ENCODE peak calls at places on chromosomes 3 and 15, in eight cellular contexts. H is lower lobe of right lung, F is fibroblast of mammary gland, Q is IMR-90, B is fibroblast of lung, Z is activated B cell treated with CpG ODN at 0.5 μM for 24 hours, D is Peyer's patch, S is BJ. L is an unnamed sample.

GRCh38 chr3:149273096-149273751 is 51.6 kb upstream of the CP start:
- DNase-seq in H (no peak), F (peak; percentile 92), Q (peak; percentile 91), B (peak; percentile 92), Z (no peak), D (no peak), S (peak; percentile 19), L (peak; percentile 44)

GRCh38 chr15:52256930-52257733 is 38.5 kb downstream of the MYO5C start:
- DNase-seq in H (no peak), F (peak; percentile 33), Q (no peak), B (peak; percentile 15), Z (no peak), D (no peak), S (no peak), L (no peak)

GRCh38 chr3:23806322-23807160 is 786 bp downstream of the UBE2E1 start:
- DNase-seq in H (peak; percentile 51), F (no peak), Q (no peak), B (peak; percentile 31), Z (peak; percentile 28), D (peak; percentile 46), S (no peak), L (peak; percentile 57)

GRCh38 chr15:38878026-38878425 is 313.4 kb upstream of the RASGRP1 start:
- DNase-seq in H (no peak), F (peak; percentile 51), Q (peak; percentile 43), B (no peak), Z (no peak), D (no peak), S (no peak), L (no peak)

GRCh38 chr3:134087046-134087974 is 57.6 kb upstream of the SLCO2A1 start:
- DNase-seq in H (no peak), F (no peak), Q (peak; percentile 55), B (peak; percentile 23), Z (no peak), D (no peak), S (no peak), L (no peak)

GRCh38 chr3:87047857-87048256 is 56.9 kb upstream of the VGLL3 start:
- DNase-seq in H (no peak), F (no peak), Q (no peak), B (no peak), Z (no peak), D (no peak), S (no peak), L (no peak)

GRCh38 chr3:64150527-64151238 is 74.6 kb downstream of the PRICKLE2 start:
- DNase-seq in H (peak; percentile 86), F (peak; percentile 67), Q (peak; percentile 99), B (peak; percentile 97), Z (no peak), D (no peak), S (peak; percentile 87), L (no peak)

GRCh38 chr3:173622156-173622555 is 224.6 kb downstream of the NLGN1 start:
- DNase-seq in H (no peak), F (peak; percentile 52), Q (peak; percentile 29), B (no peak), Z (no peak), D (no peak), S (peak; percentile 88), L (no peak)

GRCh38 chr3:138946554-138947302 is at the start of the genes FOXL2 and FOXL2NB:
- DNase-seq in H (no peak), F (peak; percentile 60), Q (peak; percentile 48), B (peak; percentile 42), Z (peak; percentile 26), D (no peak), S (no peak), L (no peak)

GRCh38 chr15:73732911-73733310 is 20.2 kb downstream of the INSYN1 start:
- DNase-seq in H (no peak), F (no peak), Q (no peak), B (no peak), Z (no peak), D (no peak), S (no peak), L (no peak)

GRCh38 chr3:152556731-152557254 is 278.1 kb upstream of the P2RY1 start:
- DNase-seq in H (no peak), F (peak; percentile 82), Q (peak; percentile 36), B (peak; percentile 46), Z (no peak), D (no peak), S (no peak), L (peak; percentile 41)

GRCh38 chr3:46464326-46465195 is at the start of gene LTF:
- DNase-seq in H (no peak), F (no peak), Q (no peak), B (no peak), Z (no peak), D (no peak), S (no peak), L (no peak)

GRCh38 chr15:83449928-83450501 is 2.9 kb downstream of the SH3GL3 start:
- DNase-seq in H (no peak), F (peak; percentile 76), Q (no peak), B (peak; percentile 50), Z (no peak), D (no peak), S (no peak), L (no peak)

GRCh38 chr3:188111002-188111584 is 42.9 kb upstream of the LPP start:
- DNase-seq in H (no peak), F (no peak), Q (no peak), B (no peak), Z (no peak), D (no peak), S (no peak), L (no peak)

GRCh38 chr15:77738441-77739437 is 106.0 kb upstream of the LINGO1 start:
- DNase-seq in H (no peak), F (no peak), Q (no peak), B (no peak), Z (no peak), D (no peak), S (no peak), L (no peak)

GRCh38 chr3:132563409-132564074 is 33.5 kb upstream of the ACKR4 start:
- DNase-seq in H (no peak), F (no peak), Q (no peak), B (no peak), Z (no peak), D (no peak), S (peak; percentile 58), L (no peak)

GRCh38 chr3:58497074-58497473 is 5.2 kb downstream of the KCTD6 start:
- DNase-seq in H (no peak), F (peak; percentile 2), Q (no peak), B (peak; percentile 28), Z (no peak), D (no peak), S (no peak), L (no peak)

GRCh38 chr3:46383211-46383945 is 12.6 kb downstream of the CCR5 start:
- DNase-seq in H (peak; percentile 67), F (no peak), Q (no peak), B (no peak), Z (no peak), D (peak; percentile 39), S (no peak), L (no peak)

GRCh38 chr3:194212869-194213320 is 76.9 kb downstream of the HES1 start:
- DNase-seq in H (no peak), F (no peak), Q (no peak), B (no peak), Z (no peak), D (no peak), S (no peak), L (no peak)

GRCh38 chr3:109265300-109265699 is 51.0 kb downstream of the DPPA2 start:
- DNase-seq in H (no peak), F (no peak), Q (no peak), B (peak; percentile 51), Z (no peak), D (no peak), S (no peak), L (no peak)

GRCh38 chr3:163779396-163780344 is 1298.6 kb downstream of the SI start:
- DNase-seq in H (no peak), F (no peak), Q (no peak), B (no peak), Z (no peak), D (no peak), S (no peak), L (no peak)
- TF ChIP-seq CTCF in H (no peak), F (no peak), Q (no peak), B (no peak), Z (no peak), D (no peak), S (no peak), L (no peak)

GRCh38 chr15:31489281-31489680 is 162.6 kb downstream of the KLF13 start:
- DNase-seq in H (no peak), F (no peak), Q (no peak), B (no peak), Z (no peak), D (no peak), S (no peak), L (no peak)

GRCh38 chr15:31488437-31489204 is 162.0 kb downstream of the KLF13 start:
- DNase-seq in H (no peak), F (peak; percentile 95), Q (peak; percentile 91), B (peak; percentile 95), Z (no peak), D (peak; percentile 33), S (no peak), L (peak; percentile 84)

GRCh38 chr15:31486506-31486905 is 159.9 kb downstream of the KLF13 start:
- DNase-seq in H (no peak), F (no peak), Q (no peak), B (no peak), Z (no peak), D (no peak), S (no peak), L (no peak)

GRCh38 chr15:31486906-31487695 is 160.5 kb downstream of the KLF13 start:
- DNase-seq in H (no peak), F (no peak), Q (no peak), B (no peak), Z (no peak), D (no peak), S (no peak), L (no peak)

GRCh38 chr15:31487811-31488436 is 161.3 kb downstream of the KLF13 start:
- DNase-seq in H (no peak), F (peak; percentile 89), Q (peak; percentile 43), B (peak; percentile 37), Z (no peak), D (no peak), S (no peak), L (peak; percentile 73)
- TF ChIP-seq CTCF in H (no peak), F (peak; percentile 8), Q (peak; percentile 10), B (no peak), Z (no peak), D (peak; percentile 22), S (peak; percentile 4), L (peak; percentile 17)

DNA sequence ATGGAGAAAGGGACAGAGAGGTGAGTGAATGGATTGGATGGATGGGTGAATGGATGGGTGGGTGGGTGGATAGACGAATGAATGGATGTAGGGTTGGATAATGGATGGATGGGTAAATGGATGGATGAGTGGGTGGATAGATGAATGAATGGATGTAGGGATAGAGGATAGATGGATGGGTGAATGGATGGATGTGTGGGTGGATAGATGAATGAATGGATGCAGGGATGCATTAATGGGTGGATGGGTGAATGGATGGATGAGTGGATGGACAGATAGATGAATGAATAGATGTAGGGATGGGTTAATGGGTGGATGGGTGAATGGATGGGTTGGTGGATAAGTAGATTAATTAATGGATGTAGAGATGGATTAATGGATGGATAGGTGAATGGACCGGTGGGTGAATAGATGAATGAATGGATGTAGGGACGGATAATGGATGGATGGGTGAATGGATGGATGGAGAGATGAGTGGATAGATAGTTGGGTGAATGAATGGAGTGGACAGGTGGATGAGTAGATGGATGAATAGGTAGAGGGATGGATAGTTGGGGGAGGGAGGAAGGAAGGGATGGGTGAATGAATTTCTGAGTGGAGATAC is 28.6 kb downstream of the CACNA2D3 start:
- DNase-seq in H (no peak), F (no peak), Q (no peak), B (no peak), Z (no peak), D (no peak), S (no peak), L (no peak)
- TF ChIP-seq CTCF in H (no peak), F (no peak), Q (no peak), B (no peak), Z (no peak), D (no peak), S (no peak), L (no peak)

GRCh38 chr15:26179906-26180305 is 316.8 kb upstream of the ATP10A start:
- DNase-seq in H (no peak), F (no peak), Q (no peak), B (no peak), Z (no peak), D (no peak), S (no peak), L (no peak)
- TF ChIP-seq CTCF in H (no peak), F (no peak), Q (no peak), B (no peak), Z (no peak), D (no peak), S (no peak), L (no peak)